ENCODE peak calls at places on chromosomes 13 and 19, in five cellular contexts. J is activated CD4-positive, alpha-beta T cell treated with anti-CD3 and anti-CD28 coated beads, Interleukin-2, amount 10 ng/mL, durations not matched to agents 7 days and 5 days; C is heart right ventricle; O is AG08396; V is stimulated activated CD8-positive, alpha-beta memory T cell treated with anti-CD3 and anti-CD28 coated beads, Interleukin-4, amount 100 ng/mL, for 4 hours. U is an unnamed sample.

GRCh38 chr13:112725346-112726017 is 35.6 kb downstream of the ATP11A start:
- DNase-seq in C (peak), V (no peak), J (peak), O (no peak), U (no peak)

GRCh38 chr13:49021953-49022352 is 46.2 kb downstream of the FNDC3A start:
- DNase-seq in V (no peak), O (no peak), J (no peak), C (no peak), U (no peak)

GRCh38 chr13:90420683-90421082 is 926.8 kb upstream of the MIR17HG start:
- DNase-seq in O (no peak), C (no peak), V (no peak), J (no peak), U (no peak)

GRCh38 chr19:28606269-28607032 is 606.5 kb downstream of the UQCRFS1 start:
- DNase-seq in V (no peak), C (no peak), J (no peak), O (no peak), U (no peak)

GRCh38 chr13:91351123-91351522 is 3.6 kb downstream of the MIR17HG start:
- DNase-seq in J (no peak), C (no peak), O (no peak), V (no peak), U (no peak)

GRCh38 chr19:35987571-35987896 is 7.5 kb upstream of the SDHAF1 start:
- DNase-seq in V (no peak), O (no peak), C (no peak), J (no peak), U (no peak)

GRCh38 chr13:114143806-114144605 is 11.6 kb upstream of the RASA3 start:
- DNase-seq in J (peak), C (no peak), O (no peak), V (no peak), U (no peak)

GRCh38 chr19:50803633-50804419 is 13.6 kb downstream of the ACP4 start:
- DNase-seq in C (no peak), O (peak), J (peak), V (no peak), U (no peak)

GRCh38 chr19:55476100-55476775 is at the start of gene ZNF628:
- DNase-seq in O (peak), J (peak), C (peak), V (peak), U (peak)

GRCh38 chr19:16197188-16197621 is 506 bp upstream of the AP1M1 start:
- DNase-seq in V (no peak), J (no peak), C (no peak), O (peak), U (no peak)

GRCh38 chr19:3866798-3867638 is 1.8 kb downstream of the ZFR2 start:
- DNase-seq in J (no peak), V (no peak), O (no peak), C (no peak), U (no peak)

GRCh38 chr13:90709329-90709728 is 638.2 kb upstream of the MIR17HG start:
- DNase-seq in C (no peak), V (no peak), O (no peak), J (no peak), U (no peak)

GRCh38 chr19:7831452-7831851 is 1.4 kb downstream of the EVI5L start:
- DNase-seq in J (no peak), V (no peak), C (no peak), O (peak), U (no peak)

GRCh38 chr19:35935911-35936737 is at the start of gene LRFN3:
- DNase-seq in J (peak), V (no peak), O (peak), C (peak), U (no peak)

U was measured in natural killer cell.